ENCODE peak calls at places on chromosomes 16 and 17, in four cellular contexts. J is AG04450, R is tibial artery, L is uterus. V is an unnamed sample.

GRCh38 chr17:45355087-45355486 is 38.3 kb upstream of the MAP3K14 start:
- DNase-seq in J (no peak), R (no peak), L (no peak), V (no peak)

GRCh38 chr16:27169511-27170071 is 33.7 kb upstream of the KDM8 start:
- DNase-seq in J (peak; percentile 53), R (no peak), L (no peak), V (no peak)

GRCh38 chr16:2022723-2023097 is 3.1 kb downstream of the NPW start:
- DNase-seq in J (no peak), R (no peak), L (no peak), V (peak; percentile 61)

GRCh38 chr17:21132428-21132827 is 5.7 kb downstream of the DHRS7B start:
- DNase-seq in J (no peak), R (no peak), L (no peak), V (no peak)

GRCh38 chr17:47225436-47225858 is 16.3 kb downstream of the MYL4 start:
- DNase-seq in J (peak; percentile 68), R (peak; percentile 95), L (peak; percentile 95), V (peak; percentile 90)

GRCh38 chr17:6374271-6374691 is 60.6 kb downstream of the AIPL1 start:
- DNase-seq in J (no peak), R (no peak), L (no peak), V (no peak)

GRCh38 chr16:7313170-7313569 is 19.5 kb upstream of the RBFOX1 start:
- DNase-seq in J (no peak), R (no peak), L (no peak), V (no peak)

GRCh38 chr17:60534010-60534555 is 8.0 kb upstream of the APPBP2 start:
- DNase-seq in J (peak; percentile 50), R (no peak), L (no peak), V (no peak)

GRCh38 chr16:71504901-71505300 is 15.8 kb upstream of the ZNF19 start:
- DNase-seq in J (no peak), R (no peak), L (no peak), V (no peak)

GRCh38 chr16:76204249-76204648 is 73.0 kb upstream of the CNTNAP4 start:
- DNase-seq in J (no peak), R (no peak), L (no peak), V (no peak)

GRCh38 chr16:47016700-47017133 is 43.2 kb upstream of the DNAJA2 start:
- DNase-seq in J (no peak), R (no peak), L (no peak), V (no peak)

GRCh38 chr17:7988750-7989178 is 13.7 kb upstream of the GUCY2D start:
- DNase-seq in J (peak; percentile 67), R (no peak), L (peak; percentile 74), V (peak; percentile 68)

GRCh38 chr17:45138911-45139532 is 3.5 kb downstream of the ACBD4 start:
- DNase-seq in J (no peak), R (no peak), L (no peak), V (no peak)

GRCh38 chr17:64275016-64275415 is 12.0 kb upstream of the TEX2 start:
- DNase-seq in J (no peak), R (no peak), L (no peak), V (no peak)

GRCh38 chr17:45719335-45720071 is 64.6 kb upstream of the CRHR1 start:
- DNase-seq in J (peak; percentile 15), R (no peak), L (no peak), V (no peak)

GRCh38 chr17:4544135-4544651 is 11.0 kb downstream of the MYBBP1A start:
- DNase-seq in J (no peak), R (no peak), L (no peak), V (no peak)

GRCh38 chr16:66605177-66605999 is 884 bp downstream of the CMTM3 start:
- DNase-seq in J (no peak), R (peak; percentile 40), L (peak; percentile 69), V (peak; percentile 58)

GRCh38 chr17:14515015-14515414 is 214.1 kb downstream of the HS3ST3B1 start:
- DNase-seq in J (no peak), R (no peak), L (no peak), V (no peak)

GRCh38 chr16:49699718-49700117 is 156.2 kb downstream of the ZNF423 start:
- DNase-seq in J (no peak), R (no peak), L (no peak), V (no peak)

GRCh38 chr17:55769625-55770000 is 18.8 kb downstream of the PCTP start:
- DNase-seq in J (peak; percentile 41), R (peak; percentile 44), L (no peak), V (no peak)

GRCh38 chr17:83200231-83200699 is 120.9 kb downstream of the METRNL start:
- DNase-seq in J (no peak), R (peak; percentile 83), L (peak; percentile 36), V (peak; percentile 61)

GRCh38 chr16:11058820-11059219 is 114.5 kb downstream of the CLEC16A start:
- DNase-seq in J (no peak), R (no peak), L (no peak), V (no peak)

GRCh38 chr17:17778308-17779014 is 58.3 kb downstream of the SREBF1 start:
- DNase-seq in J (peak; percentile 73), R (no peak), L (peak; percentile 95), V (peak; percentile 89)

GRCh38 chr16:48365601-48366164 is 19.5 kb downstream of the SIAH1 start:
- DNase-seq in J (no peak), R (peak; percentile 87), L (peak; percentile 81), V (peak; percentile 92)

GRCh38 chr17:50642722-50643656 is 8.3 kb downstream of the ABCC3 start:
- DNase-seq in J (no peak), R (no peak), L (no peak), V (no peak)

GRCh38 chr17:32261937-32262510 is 3.6 kb upstream of the RHBDL3 start:
- DNase-seq in J (no peak), R (no peak), L (no peak), V (no peak)

GRCh38 chr17:43540821-43541674 is 5.1 kb downstream of the ETV4 start:
- DNase-seq in J (no peak), R (no peak), L (no peak), V (no peak)

GRCh38 chr17:40648326-40648968 is 829 bp upstream of the SMARCE1 start:
- DNase-seq in J (no peak), R (peak; percentile 28), L (no peak), V (peak; percentile 58)

GRCh38 chr17:81923302-81924260 is 4.0 kb downstream of the MAFG start:
- DNase-seq in J (peak; percentile 46), R (peak; percentile 67), L (no peak), V (peak; percentile 88)

GRCh38 chr16:47143677-47144558 is at the start of gene NETO2:
- DNase-seq in J (no peak), R (peak; percentile 28), L (no peak), V (peak; percentile 71)

GRCh38 chr17:4940625-4941021 is 555 bp downstream of the RNF167 start:
- DNase-seq in J (no peak), R (no peak), L (no peak), V (no peak)

GRCh38 chr17:36947922-36948716 is 635 bp upstream of the AATF start:
- DNase-seq in J (no peak), R (no peak), L (no peak), V (no peak)

GRCh38 chr17:38568274-38568673 is 37.5 kb downstream of the SRCIN1 start:
- DNase-seq in J (no peak), R (no peak), L (no peak), V (no peak)

GRCh38 chr17:20184191-20184590 is 175.0 kb downstream of the SPECC1 start:
- DNase-seq in J (no peak), R (no peak), L (no peak), V (no peak)

GRCh38 chr17:61401280-61402072 is 1.8 kb downstream of the TBX2 start:
- DNase-seq in J (no peak), R (no peak), L (peak; percentile 25), V (no peak)

GRCh38 chr16:56869513-56870270 is 4.7 kb downstream of the SLC12A3 start:
- DNase-seq in J (no peak), R (no peak), L (no peak), V (no peak)

GRCh38 chr16:27646811-27647210 is 96.9 kb downstream of the KATNIP start:
- DNase-seq in J (no peak), R (no peak), L (no peak), V (no peak)

GRCh38 chr17:78717431-78717980 is 64.6 kb downstream of the CYTH1 start:
- DNase-seq in J (no peak), R (no peak), L (peak; percentile 31), V (peak; percentile 67)

GRCh38 chr16:35741546-35741945 is 2282.1 kb downstream of the TP53TG3F start:
- DNase-seq in J (no peak), R (no peak), L (no peak), V (no peak)

GRCh38 chr16:35745191-35745590 is 2285.8 kb downstream of the TP53TG3F start:
- DNase-seq in J (no peak), R (no peak), L (no peak), V (no peak)

GRCh38 chr16:35744716-35745115 is 2285.3 kb downstream of the TP53TG3F start:
- DNase-seq in J (no peak), R (no peak), L (no peak), V (no peak)

GRCh38 chr16:35744084-35744483 is 2284.7 kb downstream of the TP53TG3F start:
- DNase-seq in J (no peak), R (no peak), L (no peak), V (no peak)

GRCh38 chr16:35743101-35743692 is 2283.8 kb downstream of the TP53TG3F start:
- DNase-seq in J (no peak), R (no peak), L (no peak), V (no peak)
- H3K9me3 ChIP-seq in J (peaks cover 35% of the 10 kb centered on the region), R (no peaks in the 10 kb centered on the region), L (no peaks in the 10 kb centered on the region), V (no peaks in the 10 kb centered on the region)

GRCh38 chr17:77036841-77037381 is 103.9 kb upstream of the SEC14L1 start:
- DNase-seq in J (no peak), R (no peak), L (no peak), V (peak; percentile 22)
- H3K9me3 ChIP-seq in J (peaks cover 5% of the 10 kb centered on the region), R (peaks cover 9% of the 10 kb centered on the region), L (no peaks in the 10 kb centered on the region), V (no peaks in the 10 kb centered on the region)

DNA sequence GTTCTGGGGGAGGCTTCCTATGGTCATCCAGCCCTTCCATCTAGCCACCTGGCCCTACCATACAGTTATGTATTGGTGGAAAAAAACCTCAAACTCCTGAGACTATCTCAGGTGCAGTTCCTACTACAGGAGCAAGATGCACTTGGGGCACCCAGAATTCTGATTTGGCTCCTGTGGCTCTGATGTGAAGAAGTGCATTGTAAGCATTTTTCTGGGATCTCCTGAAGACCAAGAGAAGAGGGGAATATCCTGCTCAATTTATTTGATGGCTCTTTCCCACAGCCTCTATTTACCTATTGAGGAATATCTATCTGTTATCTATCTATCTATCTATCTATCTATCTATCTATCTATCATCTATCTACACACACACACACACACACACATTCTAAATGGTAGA is 1981.5 kb downstream of the TP53TG3F start:
- DNase-seq in J (no peak), R (no peak), L (no peak), V (no peak)
- H3K9me3 ChIP-seq in J (peaks cover 24% of the 10 kb centered on the region), R (peaks cover 7% of the 10 kb centered on the region), L (no peaks in the 10 kb centered on the region), V (no peaks in the 10 kb centered on the region)

DNA sequence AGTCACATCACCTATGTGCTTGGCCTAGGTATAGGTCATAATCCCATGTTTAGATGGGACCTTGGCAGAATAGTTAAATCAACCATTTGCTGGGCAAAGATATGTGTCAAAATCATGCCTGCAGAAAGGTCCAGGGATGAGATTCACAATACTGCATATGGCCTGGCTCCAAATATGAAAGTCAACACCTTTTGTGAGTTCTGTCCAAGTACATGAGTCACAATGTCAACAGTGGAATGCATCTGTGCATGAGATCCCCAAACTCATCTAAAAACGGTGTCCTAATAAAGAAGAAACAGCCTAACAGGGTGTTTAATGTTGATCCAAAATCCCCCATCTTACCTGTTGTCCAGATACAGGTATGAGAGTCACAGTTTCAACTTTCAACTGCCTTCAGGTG is 1847.5 kb downstream of the TP53TG3F start:
- DNase-seq in J (no peak), R (no peak), L (no peak), V (no peak)
- H3K9me3 ChIP-seq in J (peaks cover 31% of the 10 kb centered on the region), R (no peaks in the 10 kb centered on the region), L (no peaks in the 10 kb centered on the region), V (no peaks in the 10 kb centered on the region)

V was measured in testis.